ENCODE peak calls at places on chromosomes 13 and 19, in four cellular contexts. One of them, this sample, is unnamed. For H3K9me3, the result is how much of the 10 kb centered on the place peaks cover.

GRCh38 chr19:2212861-2213711 is 23.0 kb downstream of the PLEKHJ1 start:
- DNase-seq in endodermal cell: no peak
- DNase-seq in left lung: no peak
- DNase-seq in cardiac muscle cell: no peak
- DNase-seq in this sample: no peak

GRCh38 chr13:49756263-49756662 is 36.2 kb downstream of the KPNA3 start:
- DNase-seq in cardiac muscle cell: no peak
- DNase-seq in left lung: no peak
- DNase-seq in endodermal cell: no peak
- DNase-seq in this sample: no peak

GRCh38 chr13:23372264-23372905 is 61.1 kb downstream of the SACS start:
- DNase-seq in left lung: no peak
- DNase-seq in cardiac muscle cell: peak
- DNase-seq in endodermal cell: no peak
- DNase-seq in this sample: no peak

GRCh38 chr13:94218537-94218936 is 260.9 kb downstream of the DCT start:
- DNase-seq in left lung: no peak
- DNase-seq in endodermal cell: no peak
- DNase-seq in cardiac muscle cell: no peak
- DNase-seq in this sample: no peak

GRCh38 chr13:82480415-82480814 is 1401.9 kb downstream of the SLITRK1 start:
- DNase-seq in left lung: no peak
- DNase-seq in endodermal cell: no peak
- DNase-seq in cardiac muscle cell: no peak
- DNase-seq in this sample: no peak

GRCh38 chr19:6239401-6239844 is 40.4 kb downstream of the MLLT1 start:
- DNase-seq in endodermal cell: no peak
- DNase-seq in cardiac muscle cell: peak
- DNase-seq in left lung: peak
- DNase-seq in this sample: peak

GRCh38 chr13:110525328-110526319 is 35.9 kb downstream of the RAB20 start:
- DNase-seq in left lung: peak
- DNase-seq in endodermal cell: no peak
- DNase-seq in cardiac muscle cell: no peak
- DNase-seq in this sample: no peak

GRCh38 chr13:61039302-61039701 is 376.3 kb downstream of the PCDH20 start:
- DNase-seq in endodermal cell: no peak
- DNase-seq in cardiac muscle cell: no peak
- DNase-seq in left lung: no peak
- DNase-seq in this sample: no peak

GRCh38 chr19:10122066-10122465 is 2.4 kb upstream of the EIF3G start:
- DNase-seq in cardiac muscle cell: peak
- DNase-seq in endodermal cell: no peak
- DNase-seq in left lung: no peak
- DNase-seq in this sample: no peak

GRCh38 chr13:33017410-33017929 is 1.2 kb downstream of the KL start:
- DNase-seq in left lung: no peak
- DNase-seq in cardiac muscle cell: peak
- DNase-seq in endodermal cell: peak
- DNase-seq in this sample: peak

GRCh38 chr13:93244918-93245280 is 18.3 kb downstream of the GPC6 start:
- DNase-seq in cardiac muscle cell: peak
- DNase-seq in endodermal cell: no peak
- DNase-seq in left lung: no peak
- DNase-seq in this sample: no peak

GRCh38 chr13:64339373-64340063 is 2890.6 kb downstream of the PCDH9 start:
- DNase-seq in cardiac muscle cell: no peak
- DNase-seq in endodermal cell: no peak
- DNase-seq in left lung: no peak
- DNase-seq in this sample: no peak

GRCh38 chr19:50383307-50383851 is 768 bp upstream of the POLD1 start:
- DNase-seq in cardiac muscle cell: no peak
- DNase-seq in endodermal cell: no peak
- DNase-seq in left lung: no peak
- DNase-seq in this sample: no peak

GRCh38 chr13:57948884-57949283 is 317.3 kb downstream of the PCDH17 start:
- DNase-seq in left lung: no peak
- DNase-seq in endodermal cell: no peak
- DNase-seq in cardiac muscle cell: no peak
- DNase-seq in this sample: no peak

GRCh38 chr13:31012285-31013024 is 80.0 kb downstream of the TEX26 start:
- DNase-seq in endodermal cell: peak
- DNase-seq in cardiac muscle cell: peak
- DNase-seq in left lung: no peak
- DNase-seq in this sample: no peak

GRCh38 chr13:27139565-27139964 is 32.0 kb downstream of the USP12 start:
- DNase-seq in cardiac muscle cell: no peak
- DNase-seq in endodermal cell: no peak
- DNase-seq in left lung: no peak
- DNase-seq in this sample: no peak

GRCh38 chr19:42132030-42132628 is at the start of gene POU2F2:
- DNase-seq in cardiac muscle cell: no peak
- DNase-seq in left lung: peak
- DNase-seq in endodermal cell: peak
- DNase-seq in this sample: peak

GRCh38 chr13:30796132-30796832 is 60.9 kb downstream of the ALOX5AP start:
- DNase-seq in endodermal cell: no peak
- DNase-seq in cardiac muscle cell: peak
- DNase-seq in left lung: no peak
- DNase-seq in this sample: no peak

GRCh38 chr19:48918801-48919247 is 14.7 kb upstream of the DHDH start:
- DNase-seq in cardiac muscle cell: no peak
- DNase-seq in endodermal cell: peak
- DNase-seq in left lung: no peak
- DNase-seq in this sample: no peak

GRCh38 chr13:21116141-21116540 is 54.8 kb upstream of the LATS2 start:
- DNase-seq in left lung: no peak
- DNase-seq in cardiac muscle cell: no peak
- DNase-seq in endodermal cell: no peak
- DNase-seq in this sample: no peak

GRCh38 chr13:21113851-21114306 is 52.5 kb upstream of the LATS2 start:
- DNase-seq in cardiac muscle cell: no peak
- DNase-seq in left lung: no peak
- DNase-seq in endodermal cell: no peak
- DNase-seq in this sample: no peak

GRCh38 chr13:21109168-21109567 is 47.8 kb upstream of the LATS2 start:
- DNase-seq in left lung: no peak
- DNase-seq in endodermal cell: no peak
- DNase-seq in cardiac muscle cell: no peak
- DNase-seq in this sample: no peak

GRCh38 chr13:21106089-21106488 is 44.7 kb upstream of the LATS2 start:
- DNase-seq in endodermal cell: no peak
- DNase-seq in cardiac muscle cell: peak
- DNase-seq in left lung: no peak
- DNase-seq in this sample: no peak

GRCh38 chr13:21111546-21111945 is 50.2 kb upstream of the LATS2 start:
- DNase-seq in left lung: no peak
- DNase-seq in endodermal cell: no peak
- DNase-seq in cardiac muscle cell: no peak
- DNase-seq in this sample: no peak
- TF ChIP-seq CTCF in left lung: no peak
- TF ChIP-seq CTCF in endodermal cell: no peak
- TF ChIP-seq CTCF in cardiac muscle cell: no peak
- TF ChIP-seq CTCF in this sample: no peak

GRCh38 chr19:16584825-16585801 is 12.9 kb upstream of the SLC35E1 start:
- DNase-seq in left lung: peak
- DNase-seq in cardiac muscle cell: no peak
- DNase-seq in endodermal cell: no peak
- DNase-seq in this sample: no peak

GRCh38 chr19:16579381-16579780 is 7.2 kb upstream of the SLC35E1 start:
- DNase-seq in left lung: no peak
- DNase-seq in endodermal cell: no peak
- DNase-seq in cardiac muscle cell: no peak
- DNase-seq in this sample: no peak

GRCh38 chr19:16581971-16582343 is 9.7 kb upstream of the SLC35E1 start:
- DNase-seq in endodermal cell: no peak
- DNase-seq in left lung: peak
- DNase-seq in cardiac muscle cell: no peak
- DNase-seq in this sample: no peak

GRCh38 chr19:16582486-16583261 is 10.5 kb upstream of the SLC35E1 start:
- DNase-seq in endodermal cell: no peak
- DNase-seq in cardiac muscle cell: no peak
- DNase-seq in left lung: peak
- DNase-seq in this sample: no peak

DNA sequence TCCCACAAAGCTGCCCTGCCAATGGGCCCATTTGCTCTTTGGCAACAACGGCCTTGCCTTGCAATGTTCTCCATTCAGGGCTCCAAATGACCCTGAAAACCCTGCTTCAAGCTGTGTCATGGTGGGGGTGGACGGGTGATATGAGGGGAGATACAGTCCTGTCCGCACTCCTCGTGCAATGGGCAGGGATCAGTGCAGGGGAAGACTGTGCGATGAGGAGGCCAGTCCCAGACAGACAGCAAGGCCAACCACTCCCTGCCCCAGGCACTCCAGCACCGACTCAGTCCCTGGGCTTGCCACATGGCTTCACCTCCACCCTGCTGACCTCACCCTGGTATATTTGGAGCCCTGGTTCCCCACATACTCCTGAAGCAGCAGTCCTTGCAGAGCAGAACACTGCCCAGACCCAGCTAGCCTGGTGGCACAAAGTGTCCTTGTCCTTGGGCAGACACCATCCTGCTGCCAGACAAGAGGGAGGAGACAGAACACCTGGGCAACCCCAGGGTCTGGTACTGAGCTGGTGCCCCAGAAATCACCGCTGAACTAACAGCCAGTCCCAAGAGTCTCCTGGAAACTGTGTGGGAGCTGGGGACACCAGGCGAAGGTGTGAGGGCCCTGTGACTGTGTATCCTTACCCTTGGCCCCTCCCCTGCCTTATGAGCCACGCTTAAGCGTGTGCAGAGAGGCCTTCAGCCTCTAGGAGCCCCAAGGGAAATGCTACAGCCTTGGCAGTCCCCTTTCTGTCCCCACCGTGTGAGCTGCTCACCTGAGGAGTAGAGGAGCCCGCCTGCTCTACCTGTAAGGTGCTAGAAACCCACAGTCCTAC is 9.1 kb upstream of the SLC35E1 start:
- DNase-seq in endodermal cell: no peak
- DNase-seq in left lung: peak
- DNase-seq in cardiac muscle cell: no peak
- DNase-seq in this sample: peak
- H3K4me3 ChIP-seq in endodermal cell: no peak
- H3K4me3 ChIP-seq in left lung: no peak
- H3K4me3 ChIP-seq in cardiac muscle cell: no peak
- H3K4me3 ChIP-seq in this sample: no peak

GRCh38 chr19:44019498-44019897 is 5.7 kb upstream of the ZNF222 start:
- DNase-seq in left lung: no peak
- DNase-seq in cardiac muscle cell: no peak
- DNase-seq in endodermal cell: no peak
- DNase-seq in this sample: no peak
- H3K9me3 ChIP-seq in left lung: under half
- H3K9me3 ChIP-seq in cardiac muscle cell: under half
- H3K9me3 ChIP-seq in endodermal cell: under half
- H3K9me3 ChIP-seq in this sample: under half

DNA sequence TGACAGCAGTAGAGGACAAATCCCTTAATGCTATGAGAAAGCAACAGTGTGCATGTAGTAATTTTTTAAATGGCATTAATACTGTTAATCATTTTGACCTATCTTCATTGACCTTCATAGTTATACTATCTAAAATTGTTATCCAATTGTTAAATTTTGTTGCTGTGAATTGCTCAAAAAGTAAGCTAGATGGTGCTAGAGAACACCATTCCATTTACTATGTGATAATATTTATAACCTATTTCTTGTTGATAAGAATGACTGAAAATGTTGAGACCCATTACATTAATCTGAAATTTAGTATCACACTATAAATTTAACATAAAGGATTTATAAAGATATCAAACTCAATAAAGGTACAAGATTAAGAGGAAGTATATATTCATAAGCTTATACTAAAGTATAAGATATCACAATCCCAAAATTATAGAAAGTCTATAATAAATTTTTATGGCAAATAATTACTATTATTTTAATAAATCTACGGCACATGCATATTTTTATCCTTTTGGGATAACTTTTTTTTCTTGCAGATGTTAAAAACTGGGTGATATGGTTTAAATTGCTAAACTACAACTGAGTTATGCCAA is 1573.3 kb downstream of the PCDH9 start:
- DNase-seq in cardiac muscle cell: peak
- DNase-seq in left lung: no peak
- DNase-seq in endodermal cell: no peak
- DNase-seq in this sample: no peak
- TF ChIP-seq CTCF in cardiac muscle cell: peak
- TF ChIP-seq CTCF in left lung: peak
- TF ChIP-seq CTCF in endodermal cell: peak
- TF ChIP-seq CTCF in this sample: peak

GRCh38 chr19:40422428-40423226 is 3.2 kb downstream of the SERTAD1 start:
- DNase-seq in endodermal cell: peak
- DNase-seq in left lung: no peak
- DNase-seq in cardiac muscle cell: no peak
- DNase-seq in this sample: no peak

GRCh38 chr19:40424637-40425449 is 949 bp downstream of the SERTAD1 start:
- DNase-seq in endodermal cell: peak
- DNase-seq in cardiac muscle cell: peak
- DNase-seq in left lung: no peak
- DNase-seq in this sample: no peak

GRCh38 chr19:40421468-40421778 is 4.4 kb downstream of the SERTAD1 start:
- DNase-seq in endodermal cell: no peak
- DNase-seq in left lung: no peak
- DNase-seq in cardiac muscle cell: no peak
- DNase-seq in this sample: no peak

GRCh38 chr19:40423938-40424337 is 1.9 kb downstream of the SERTAD1 start:
- DNase-seq in cardiac muscle cell: no peak
- DNase-seq in endodermal cell: no peak
- DNase-seq in left lung: no peak
- DNase-seq in this sample: no peak

DNA sequence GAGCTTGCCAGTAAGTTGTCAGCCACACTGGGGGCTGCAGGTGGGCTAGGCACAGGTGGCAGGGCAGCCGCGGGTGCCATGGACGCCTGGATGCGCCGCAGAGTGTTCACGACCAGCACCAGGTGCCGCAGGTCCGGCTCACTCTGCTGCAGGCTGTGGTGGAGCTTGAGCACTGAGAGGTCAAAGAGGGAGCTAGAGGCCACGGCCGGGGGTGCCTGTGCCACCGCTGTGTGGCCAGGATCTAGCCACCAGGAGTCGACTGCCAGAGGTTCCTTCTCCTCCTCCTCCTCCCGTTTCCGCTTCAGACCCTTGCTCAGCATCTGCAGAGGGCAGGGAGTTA is 2.6 kb downstream of the SERTAD1 start:
- DNase-seq in left lung: peak
- DNase-seq in cardiac muscle cell: no peak
- DNase-seq in endodermal cell: peak
- DNase-seq in this sample: no peak
- H3K4me3 ChIP-seq in left lung: peak
- H3K4me3 ChIP-seq in cardiac muscle cell: no peak
- H3K4me3 ChIP-seq in endodermal cell: no peak
- H3K4me3 ChIP-seq in this sample: peak

GRCh38 chr19:29129148-29129547 is 83.8 kb downstream of the UQCRFS1 start:
- DNase-seq in left lung: no peak
- DNase-seq in endodermal cell: no peak
- DNase-seq in cardiac muscle cell: no peak
- DNase-seq in this sample: no peak

GRCh38 chr19:29128203-29128602 is 84.7 kb downstream of the UQCRFS1 start:
- DNase-seq in left lung: no peak
- DNase-seq in endodermal cell: no peak
- DNase-seq in cardiac muscle cell: no peak
- DNase-seq in this sample: no peak
- H3K9me3 ChIP-seq in left lung: under half
- H3K9me3 ChIP-seq in endodermal cell: under half
- H3K9me3 ChIP-seq in cardiac muscle cell: under half
- H3K9me3 ChIP-seq in this sample: under half

GRCh38 chr19:38543807-38544568 is 73.8 kb downstream of the MAP4K1 start:
- DNase-seq in left lung: peak
- DNase-seq in endodermal cell: peak
- DNase-seq in cardiac muscle cell: peak
- DNase-seq in this sample: peak
- TF ChIP-seq CTCF in left lung: no peak
- TF ChIP-seq CTCF in endodermal cell: no peak
- TF ChIP-seq CTCF in cardiac muscle cell: no peak
- TF ChIP-seq CTCF in this sample: peak